ENCODE peak calls at places on chromosomes 2 and 18, in ten cellular contexts. V is astrocyte of the spinal cord, U is fibroblast of mammary gland, C is bronchial epithelial cell, S is kidney, E is transverse colon, L is A549, N is colonic mucosa, Q is cardiac fibroblast, P is lower leg skin. W is an unnamed sample.

GRCh38 chr18:23207191-23207955 is 72.1 kb downstream of the CABLES1 start:
- DNase-seq in V (peak; percentile 54), U (peak; percentile 30), C (no peak), S (no peak), E (no peak), L (peak; percentile 19), N (no peak), Q (no peak), P (no peak), W (no peak)

GRCh38 chr2:19642501-19642900 is 259.3 kb downstream of the TTC32 start:
- DNase-seq in V (no peak), U (no peak), C (no peak), S (no peak), E (no peak), L (no peak), N (no peak), Q (no peak), P (no peak), W (no peak)

GRCh38 chr18:58297198-58297597 is 253.2 kb downstream of the NEDD4L start:
- DNase-seq in V (peak; percentile 72), U (peak; percentile 56), C (peak; percentile 74), S (no peak), E (no peak), L (no peak), N (no peak), Q (peak; percentile 13), P (no peak), W (no peak)

GRCh38 chr2:98736464-98736889 is 5.5 kb upstream of the MGAT4A start:
- DNase-seq in V (no peak), U (peak; percentile 13), C (peak; percentile 25), S (no peak), E (no peak), L (peak; percentile 24), N (no peak), Q (no peak), P (no peak), W (no peak)

GRCh38 chr18:74234326-74235171 is 57.2 kb downstream of the CYB5A start:
- DNase-seq in V (peak; percentile 72), U (peak; percentile 97), C (peak; percentile 94), S (no peak), E (peak; percentile 50), L (peak; percentile 83), N (peak; percentile 72), Q (peak; percentile 99), P (peak; percentile 82), W (peak; percentile 98)

GRCh38 chr2:19574788-19575260 is 216.4 kb upstream of the OSR1 start:
- DNase-seq in V (peak; percentile 81), U (peak; percentile 90), C (no peak), S (peak; percentile 73), E (peak; percentile 39), L (no peak), N (peak; percentile 50), Q (peak; percentile 82), P (peak; percentile 92), W (peak; percentile 88)

GRCh38 chr18:35494281-35494825 is 3.4 kb downstream of the INO80C start:
- DNase-seq in V (no peak), U (no peak), C (no peak), S (no peak), E (no peak), L (no peak), N (no peak), Q (no peak), P (peak; percentile 36), W (no peak)

GRCh38 chr2:225930687-225931086 is 531.2 kb downstream of the NYAP2 start:
- DNase-seq in V (no peak), U (no peak), C (peak; percentile 12), S (no peak), E (no peak), L (no peak), N (no peak), Q (no peak), P (no peak), W (no peak)

GRCh38 chr2:132776271-132776670 is 106.3 kb upstream of the LYPD1 start:
- DNase-seq in V (no peak), U (no peak), C (no peak), S (no peak), E (no peak), L (no peak), N (no peak), Q (no peak), P (no peak), W (no peak)

GRCh38 chr18:58661423-58661822 is 9.8 kb upstream of the MALT1 start:
- DNase-seq in V (peak; percentile 17), U (no peak), C (no peak), S (no peak), E (no peak), L (no peak), N (no peak), Q (peak; percentile 42), P (no peak), W (peak; percentile 40)

GRCh38 chr2:68696554-68696953 is 38.1 kb upstream of the ARHGAP25 start:
- DNase-seq in V (no peak), U (no peak), C (no peak), S (no peak), E (no peak), L (no peak), N (no peak), Q (no peak), P (no peak), W (no peak)

GRCh38 chr2:147331790-147332419 is 512.9 kb upstream of the ACVR2A start:
- DNase-seq in V (peak; percentile 14), U (peak; percentile 64), C (peak; percentile 54), S (no peak), E (peak; percentile 38), L (peak; percentile 11), N (peak; percentile 42), Q (peak; percentile 61), P (no peak), W (peak; percentile 53)

GRCh38 chr2:235594964-235595363 is 101.1 kb downstream of the AGAP1 start:
- DNase-seq in V (no peak), U (no peak), C (no peak), S (no peak), E (no peak), L (no peak), N (no peak), Q (no peak), P (no peak), W (no peak)

GRCh38 chr2:238728322-238729260 is 119.3 kb upstream of the TWIST2 start:
- DNase-seq in V (peak; percentile 41), U (peak; percentile 99), C (peak; percentile 15), S (no peak), E (peak; percentile 14), L (no peak), N (no peak), Q (peak; percentile 73), P (peak; percentile 87), W (peak; percentile 81)

GRCh38 chr2:98801286-98801685 is 70.4 kb upstream of the MGAT4A start:
- DNase-seq in V (no peak), U (no peak), C (no peak), S (no peak), E (no peak), L (no peak), N (no peak), Q (no peak), P (no peak), W (no peak)

GRCh38 chr2:36781907-36782635 is 85.6 kb downstream of the VIT start:
- DNase-seq in V (no peak), U (peak; percentile 9), C (no peak), S (no peak), E (no peak), L (no peak), N (no peak), Q (no peak), P (peak; percentile 52), W (no peak)
- H3K4me3 ChIP-seq in V (no peak overlapping the region), U (no peak overlapping the region), C (no peak overlapping the region), S (peak overlapping the region; percentile 6), E (no peak overlapping the region), L (no peak overlapping the region), N (no peak overlapping the region), Q (peak overlapping the region; percentile 9), P (no peak overlapping the region), W (no peak overlapping the region)

GRCh38 chr2:166897666-166898065 is 9.4 kb downstream of the XIRP2 start:
- DNase-seq in V (no peak), U (no peak), C (no peak), S (no peak), E (no peak), L (no peak), N (no peak), Q (no peak), P (no peak), W (no peak)

GRCh38 chr2:166899676-166900075 is 11.4 kb downstream of the XIRP2 start:
- DNase-seq in V (no peak), U (no peak), C (no peak), S (no peak), E (no peak), L (no peak), N (no peak), Q (no peak), P (no peak), W (no peak)

GRCh38 chr2:166895243-166895642 is 7.0 kb downstream of the XIRP2 start:
- DNase-seq in V (no peak), U (no peak), C (no peak), S (no peak), E (no peak), L (no peak), N (no peak), Q (no peak), P (no peak), W (no peak)

GRCh38 chr2:166900700-166901099 is 12.4 kb downstream of the XIRP2 start:
- DNase-seq in V (peak; percentile 27), U (peak; percentile 46), C (peak; percentile 19), S (no peak), E (no peak), L (peak; percentile 11), N (no peak), Q (peak; percentile 6), P (no peak), W (peak; percentile 7)
- TF ChIP-seq CTCF in V (peak; percentile 41), U (peak; percentile 42), C (peak; percentile 38), S (no peak), E (no peak), L (no peak), N (no peak), Q (peak; percentile 44), P (no peak), W (peak; percentile 17)

DNA sequence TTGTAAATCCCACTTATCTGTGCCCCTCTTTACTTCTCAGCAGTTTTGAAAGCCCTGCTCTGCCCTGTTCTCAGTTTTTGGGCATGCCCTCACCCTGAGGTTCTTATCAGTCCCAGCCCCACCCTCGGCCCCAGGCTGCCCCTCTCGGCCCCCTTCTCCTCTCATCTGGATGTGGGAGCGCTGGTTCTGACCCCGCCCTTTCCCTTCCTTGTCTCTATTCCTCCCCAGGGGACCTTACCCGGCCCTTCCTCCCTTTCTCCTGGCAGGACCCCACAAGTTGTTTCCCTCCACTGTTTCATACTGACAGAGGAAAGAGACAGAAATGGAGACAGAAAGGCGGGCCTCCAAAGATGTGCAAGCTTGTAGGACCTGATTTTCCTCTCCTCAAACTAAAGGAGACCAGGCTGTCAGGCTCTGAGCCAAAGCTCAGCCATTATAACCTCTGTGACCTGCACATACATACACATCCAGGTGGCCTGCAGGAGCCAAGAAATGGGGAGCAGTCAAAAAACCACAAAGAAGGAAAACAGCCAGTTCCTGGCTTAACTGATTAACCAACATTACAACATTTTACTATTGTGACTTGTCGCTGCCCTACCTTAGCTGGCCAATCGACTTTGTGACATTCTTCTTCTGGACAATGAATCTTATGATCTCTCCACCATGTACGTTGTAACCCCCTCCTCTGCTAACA is 171.1 kb upstream of the HS6ST1 start:
- DNase-seq in V (no peak), U (no peak), C (peak; percentile 5), S (no peak), E (no peak), L (no peak), N (no peak), Q (no peak), P (peak; percentile 74), W (no peak)
- H3K4me3 ChIP-seq in V (no peak overlapping the region), U (no peak overlapping the region), C (no peak overlapping the region), S (no peak overlapping the region), E (no peak overlapping the region), L (no peak overlapping the region), N (no peak overlapping the region), Q (no peak overlapping the region), P (no peak overlapping the region), W (no peak overlapping the region)

GRCh38 chr18:76620326-76620813 is 125.3 kb upstream of the ZNF516 start:
- DNase-seq in V (peak; percentile 70), U (peak; percentile 82), C (peak; percentile 66), S (peak; percentile 77), E (peak; percentile 54), L (no peak), N (peak; percentile 57), Q (peak; percentile 82), P (peak; percentile 94), W (peak; percentile 78)
- TF ChIP-seq CTCF in V (peak; percentile 83), U (peak; percentile 61), C (peak; percentile 76), S (peak; percentile 66), E (peak; percentile 51), L (no peak), N (peak; percentile 31), Q (peak; percentile 78), P (no peak), W (peak; percentile 61)

W was measured in fibroblast of pulmonary artery.